ENCODE peak calls at places on chromosome 17, in seven cellular contexts. D, U, R, Y, K, J and L are unnamed samples.

GRCh38 chr17:9917801-9918200 is 12.7 kb upstream of the RCVRN start:
- DNase-seq in D (no peak), U (no peak), R (no peak), Y (no peak), K (no peak), J (no peak), L (no peak)

GRCh38 chr17:77857613-77858012 is 100.9 kb upstream of the TNRC6C start:
- DNase-seq in D (no peak), U (no peak), R (peak), Y (no peak), K (no peak), J (no peak), L (no peak)

GRCh38 chr17:83006515-83007455 is 72.6 kb upstream of the METRNL start:
- DNase-seq in D (no peak), U (no peak), R (no peak), Y (no peak), K (no peak), J (no peak), L (no peak)

GRCh38 chr17:51121620-51122472 is 1.2 kb upstream of the SPAG9 start:
- DNase-seq in D (peak), U (peak), R (peak), Y (peak), K (peak), J (peak), L (peak)

GRCh38 chr17:50708050-50709000 is 611 bp upstream of the ANKRD40 start:
- DNase-seq in D (no peak), U (no peak), R (no peak), Y (no peak), K (peak), J (no peak), L (no peak)

GRCh38 chr17:79084291-79085153 is 9.9 kb downstream of the ENGASE start:
- DNase-seq in D (no peak), U (no peak), R (no peak), Y (no peak), K (no peak), J (no peak), L (no peak)

GRCh38 chr17:44218344-44219125 is 940 bp downstream of the UBTF start:
- DNase-seq in D (peak), U (peak), R (peak), Y (peak), K (peak), J (peak), L (peak)

GRCh38 chr17:3594056-3594810 is 15.0 kb downstream of the TRPV1 start:
- DNase-seq in D (no peak), U (no peak), R (peak), Y (peak), K (peak), J (no peak), L (no peak)

GRCh38 chr17:35088647-35088910 is 25.1 kb upstream of the RFFL start:
- DNase-seq in D (peak), U (peak), R (no peak), Y (peak), K (no peak), J (no peak), L (peak)

GRCh38 chr17:72580321-72581127 is 459.7 kb downstream of the SOX9 start:
- DNase-seq in D (no peak), U (no peak), R (no peak), Y (no peak), K (no peak), J (no peak), L (no peak)

GRCh38 chr17:82918508-82918907 is 78.7 kb upstream of the ZNF750 start:
- DNase-seq in D (no peak), U (no peak), R (no peak), Y (no peak), K (no peak), J (no peak), L (no peak)

GRCh38 chr17:81250286-81251090 is 11.4 kb downstream of the NDUFAF8 start:
- DNase-seq in D (no peak), U (no peak), R (no peak), Y (no peak), K (no peak), J (no peak), L (no peak)

GRCh38 chr17:77011173-77012011 is 129.4 kb upstream of the SEC14L1 start:
- DNase-seq in D (peak), U (no peak), R (peak), Y (peak), K (peak), J (peak), L (no peak)

GRCh38 chr17:81336930-81337325 is 41.8 kb upstream of the SLC38A10 start:
- DNase-seq in D (peak), U (no peak), R (no peak), Y (no peak), K (no peak), J (no peak), L (no peak)

GRCh38 chr17:35170968-35171771 is 23.0 kb downstream of the SLC35G3 start:
- DNase-seq in D (no peak), U (no peak), R (peak), Y (no peak), K (peak), J (no peak), L (no peak)

GRCh38 chr17:29590261-29590978 is 972 bp upstream of the GIT1 start:
- DNase-seq in D (no peak), U (no peak), R (peak), Y (no peak), K (peak), J (no peak), L (no peak)

GRCh38 chr17:35235917-35236316 is 7.0 kb upstream of the SLFN5 start:
- DNase-seq in D (no peak), U (no peak), R (no peak), Y (no peak), K (no peak), J (no peak), L (no peak)

GRCh38 chr17:37699285-37699973 is 45.4 kb downstream of the HNF1B start:
- DNase-seq in D (no peak), U (no peak), R (no peak), Y (no peak), K (no peak), J (no peak), L (no peak)

GRCh38 chr17:45241315-45242011 is 19.8 kb downstream of the FMNL1 start:
- DNase-seq in D (peak), U (peak), R (no peak), Y (peak), K (no peak), J (no peak), L (peak)

GRCh38 chr17:74748529-74749261 is at the start of gene NHERF1:
- DNase-seq in D (no peak), U (peak), R (peak), Y (peak), K (peak), J (peak), L (peak)

GRCh38 chr17:55318081-55318480 is 53.3 kb downstream of the HLF start:
- DNase-seq in D (no peak), U (no peak), R (no peak), Y (no peak), K (no peak), J (peak), L (no peak)

GRCh38 chr17:79992657-79993389 is 42.8 kb downstream of the TBC1D16 start:
- DNase-seq in D (no peak), U (no peak), R (no peak), Y (peak), K (no peak), J (no peak), L (no peak)

GRCh38 chr17:49459401-49459984 is 35.6 kb upstream of the NGFR start:
- DNase-seq in D (peak), U (no peak), R (no peak), Y (peak), K (no peak), J (peak), L (no peak)

GRCh38 chr17:62888148-62888547 is 77.9 kb upstream of the TANC2 start:
- DNase-seq in D (no peak), U (no peak), R (no peak), Y (no peak), K (no peak), J (no peak), L (no peak)

GRCh38 chr17:27559506-27559931 is 71.5 kb upstream of the LGALS9 start:
- DNase-seq in D (no peak), U (no peak), R (peak), Y (no peak), K (peak), J (no peak), L (no peak)

GRCh38 chr17:7156342-7156940 is 22.7 kb downstream of the ASGR1 start:
- DNase-seq in D (no peak), U (no peak), R (no peak), Y (no peak), K (no peak), J (no peak), L (no peak)

GRCh38 chr17:50198026-50198669 is 3.3 kb downstream of the COL1A1 start:
- DNase-seq in D (no peak), U (no peak), R (peak), Y (peak), K (peak), J (peak), L (no peak)

GRCh38 chr17:19317359-19318095 is 45.0 kb downstream of the B9D1 start:
- DNase-seq in D (peak), U (peak), R (peak), Y (peak), K (peak), J (peak), L (peak)

GRCh38 chr17:82047379-82047778 is 4.2 kb downstream of the RFNG start:
- DNase-seq in D (no peak), U (no peak), R (no peak), Y (no peak), K (no peak), J (no peak), L (no peak)

GRCh38 chr17:79633937-79634813 is 23.3 kb upstream of the RBFOX3 start:
- DNase-seq in D (peak), U (no peak), R (no peak), Y (no peak), K (no peak), J (no peak), L (peak)

GRCh38 chr17:37520174-37520573 is 30.5 kb downstream of the DUSP14 start:
- DNase-seq in D (no peak), U (no peak), R (no peak), Y (no peak), K (no peak), J (no peak), L (no peak)

GRCh38 chr17:339193-340061 is 13.2 kb downstream of the RPH3AL start:
- DNase-seq in D (peak), U (no peak), R (no peak), Y (no peak), K (no peak), J (no peak), L (no peak)

GRCh38 chr17:345992-346785 is 6.4 kb downstream of the RPH3AL start:
- DNase-seq in D (no peak), U (no peak), R (no peak), Y (no peak), K (no peak), J (no peak), L (no peak)

GRCh38 chr17:343875-344752 is 8.5 kb downstream of the RPH3AL start:
- DNase-seq in D (no peak), U (no peak), R (no peak), Y (no peak), K (no peak), J (no peak), L (no peak)

GRCh38 chr17:340074-340473 is 12.5 kb downstream of the RPH3AL start:
- DNase-seq in D (peak), U (no peak), R (no peak), Y (no peak), K (no peak), J (no peak), L (no peak)

GRCh38 chr17:343211-343610 is 9.4 kb downstream of the RPH3AL start:
- DNase-seq in D (no peak), U (no peak), R (no peak), Y (no peak), K (no peak), J (no peak), L (no peak)
- H3K18ac ChIP-seq in D (no peak), U (peak), R (no peak), Y (no peak), K (peak), J (no peak), L (no peak)

DNA sequence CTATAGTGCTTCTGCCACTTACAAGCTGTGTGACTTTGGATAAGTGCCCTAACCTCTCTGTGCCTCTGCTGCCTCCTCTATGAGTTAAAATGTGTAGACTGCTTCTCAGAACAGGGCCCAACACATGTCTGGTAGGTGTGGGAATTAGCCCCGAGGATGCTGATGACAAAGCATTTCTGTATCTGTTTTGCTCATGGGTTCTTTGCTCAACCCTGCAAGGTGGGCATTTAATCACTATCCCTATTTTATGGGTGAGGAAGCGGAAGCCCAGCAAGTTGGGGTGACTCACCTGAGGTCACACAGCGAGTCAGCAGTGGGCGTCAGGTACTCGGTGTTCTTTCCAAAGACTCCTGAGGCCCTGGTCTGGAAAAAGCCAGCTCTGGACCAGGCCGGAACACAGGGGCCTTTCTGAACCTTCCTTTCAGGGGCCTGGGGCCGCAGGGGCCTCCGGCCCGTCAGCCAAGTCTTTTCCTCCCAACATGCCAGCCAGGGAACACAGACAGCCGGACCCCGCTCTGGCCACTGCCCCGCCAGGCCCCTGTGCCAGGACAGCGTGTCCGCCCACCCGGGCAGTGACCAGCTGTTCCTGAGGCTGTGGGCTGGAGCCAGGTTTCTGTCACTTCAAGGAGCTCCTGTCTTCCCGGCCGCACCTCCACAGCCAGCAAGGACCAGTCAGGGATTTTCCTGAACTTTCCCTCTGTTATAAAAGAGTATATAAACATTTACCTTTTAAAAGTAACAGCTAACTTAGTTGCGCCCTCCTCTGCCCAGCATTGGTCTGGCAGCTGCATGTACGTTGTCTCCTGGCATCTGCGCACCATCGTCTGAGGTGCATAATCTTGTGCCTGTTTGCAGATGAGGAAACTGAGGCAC is 62.5 kb downstream of the SREBF1 start:
- DNase-seq in D (no peak), U (no peak), R (peak), Y (no peak), K (peak), J (no peak), L (no peak)
- H3K18ac ChIP-seq in D (no peak), U (no peak), R (no peak), Y (no peak), K (no peak), J (no peak), L (no peak)

DNA sequence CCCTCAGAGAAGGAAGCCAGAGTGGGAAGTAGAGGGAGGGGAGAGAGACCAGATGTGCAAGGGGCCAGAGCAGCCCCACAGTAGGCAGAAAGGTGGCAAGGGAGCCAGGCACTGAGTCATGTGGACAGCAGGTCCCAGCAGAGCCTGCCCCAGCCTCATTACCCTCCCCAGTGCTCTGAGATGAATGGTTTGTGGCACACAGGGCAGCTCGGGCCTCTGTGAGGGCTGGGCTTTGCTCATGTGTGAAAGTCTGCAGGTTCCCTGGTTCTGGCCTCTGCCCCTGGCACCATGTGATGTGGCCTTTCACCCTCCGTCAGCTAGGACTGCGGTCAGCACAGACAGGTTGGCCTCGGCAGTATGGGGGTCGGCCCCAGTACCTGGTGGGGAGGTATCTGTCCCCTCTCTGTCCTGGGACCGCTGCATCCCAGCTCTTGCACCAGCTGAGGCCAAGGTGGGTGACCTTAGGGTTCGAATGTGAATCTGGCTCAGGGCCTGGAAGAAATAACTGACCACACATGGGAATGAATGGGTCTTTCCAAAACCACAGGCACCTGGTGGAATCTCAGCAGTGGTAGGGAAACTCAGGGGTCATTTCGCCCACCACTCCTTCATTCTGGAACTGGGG is 8.9 kb downstream of the LRRC75A start:
- DNase-seq in D (no peak), U (no peak), R (no peak), Y (no peak), K (no peak), J (no peak), L (no peak)
- H3K18ac ChIP-seq in D (no peak), U (no peak), R (no peak), Y (no peak), K (no peak), J (no peak), L (peak)

GRCh38 chr17:57324646-57325045 is 68.3 kb downstream of the MSI2 start:
- DNase-seq in D (no peak), U (no peak), R (no peak), Y (no peak), K (no peak), J (no peak), L (no peak)

GRCh38 chr17:57326348-57326747 is 70.0 kb downstream of the MSI2 start:
- DNase-seq in D (no peak), U (no peak), R (no peak), Y (no peak), K (no peak), J (no peak), L (no peak)

GRCh38 chr17:57323391-57323790 is 67.1 kb downstream of the MSI2 start:
- DNase-seq in D (no peak), U (no peak), R (no peak), Y (no peak), K (no peak), J (no peak), L (no peak)

GRCh38 chr17:57326764-57327163 is 70.4 kb downstream of the MSI2 start:
- DNase-seq in D (no peak), U (no peak), R (no peak), Y (no peak), K (no peak), J (no peak), L (no peak)

GRCh38 chr17:57324060-57324459 is 67.7 kb downstream of the MSI2 start:
- DNase-seq in D (no peak), U (no peak), R (no peak), Y (no peak), K (no peak), J (no peak), L (no peak)
- H3K18ac ChIP-seq in D (no peak), U (no peak), R (no peak), Y (no peak), K (no peak), J (no peak), L (no peak)

GRCh38 chr17:42441717-42442565 is 16.7 kb upstream of the ATP6V0A1 start:
- DNase-seq in D (no peak), U (no peak), R (no peak), Y (peak), K (no peak), J (no peak), L (no peak)

GRCh38 chr17:42431758-42432161 is 8.7 kb upstream of the CAVIN1 start:
- DNase-seq in D (no peak), U (no peak), R (peak), Y (no peak), K (peak), J (no peak), L (no peak)

GRCh38 chr17:42438600-42439567 is 15.8 kb upstream of the CAVIN1 start:
- DNase-seq in D (peak), U (no peak), R (no peak), Y (peak), K (no peak), J (no peak), L (no peak)

GRCh38 chr17:42436401-42436800 is 13.3 kb upstream of the CAVIN1 start:
- DNase-seq in D (no peak), U (no peak), R (peak), Y (no peak), K (peak), J (no peak), L (no peak)
- H3K18ac ChIP-seq in D (no peak), U (no peak), R (peak), Y (no peak), K (peak), J (no peak), L (no peak)

DNA sequence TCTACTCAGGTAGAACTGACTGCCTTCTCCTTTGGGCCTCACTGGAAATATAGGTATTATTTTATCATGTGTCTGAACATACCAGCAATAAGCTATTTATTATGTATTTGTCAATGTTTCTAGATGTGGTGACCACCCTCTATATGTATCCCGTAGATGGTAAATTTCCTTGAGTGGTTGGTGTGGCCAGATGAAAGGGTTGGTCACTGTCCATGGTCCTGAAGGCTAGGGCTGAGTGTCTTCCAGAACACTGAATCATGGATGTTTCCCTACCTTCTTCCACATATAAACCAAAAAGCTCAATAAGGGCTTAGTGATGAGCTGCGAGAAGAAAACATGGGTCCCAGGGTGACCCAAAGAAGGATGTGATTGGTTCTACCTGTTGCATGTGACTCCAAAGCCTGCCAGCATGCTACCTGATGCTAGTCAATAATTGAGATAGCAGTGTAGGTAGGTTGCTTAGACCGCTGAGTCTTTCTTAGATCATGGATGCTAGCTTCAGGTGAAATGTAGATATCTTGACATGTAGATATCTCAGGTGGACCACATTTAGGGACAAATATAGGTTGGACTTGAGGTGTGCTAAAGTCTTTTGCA is 150.3 kb downstream of the ASIC2 start:
- DNase-seq in D (peak), U (peak), R (peak), Y (peak), K (peak), J (peak), L (peak)
- H3K18ac ChIP-seq in D (no peak), U (no peak), R (no peak), Y (no peak), K (no peak), J (no peak), L (no peak)